ENCODE peak calls at places on chromosomes 2 and 18, in eight cellular contexts. One of them, this sample, is unnamed.

GRCh38 chr2:65061910-65062339 is 5.7 kb downstream of the CEP68 start:
- DNase-seq in right cardiac atrium: no peak
- DNase-seq in lower leg skin: peak; percentile 66
- DNase-seq in stimulated activated CD4-positive, alpha-beta T cell treated with anti-CD3 and anti-CD28 coated beads, Interleukin-4, amount 100 ng/mL, for 24 hours: no peak
- DNase-seq in activated T-cell treated with anti-CD3 and anti-CD28 coated beads for 4 hours: no peak
- DNase-seq in Panc1: no peak
- DNase-seq in AG08395: no peak
- DNase-seq in stimulated activated CD8-positive, alpha-beta memory T cell treated with anti-CD3 and anti-CD28 coated beads, Interleukin-12 subunit alpha, Interleukin-12 subunit beta, amount 100 ng/mL, for 1 hour: no peak
- DNase-seq in this sample: no peak

GRCh38 chr2:36889782-36890181 is 76.6 kb downstream of the STRN start:
- DNase-seq in Panc1: peak; percentile 94
- DNase-seq in stimulated activated CD8-positive, alpha-beta memory T cell treated with anti-CD3 and anti-CD28 coated beads, Interleukin-12 subunit alpha, Interleukin-12 subunit beta, amount 100 ng/mL, for 1 hour: no peak
- DNase-seq in stimulated activated CD4-positive, alpha-beta T cell treated with anti-CD3 and anti-CD28 coated beads, Interleukin-4, amount 100 ng/mL, for 24 hours: peak; percentile 4
- DNase-seq in AG08395: peak; percentile 81
- DNase-seq in lower leg skin: no peak
- DNase-seq in activated T-cell treated with anti-CD3 and anti-CD28 coated beads for 4 hours: no peak
- DNase-seq in right cardiac atrium: no peak
- DNase-seq in this sample: no peak

GRCh38 chr2:149767516-149767974 is 180.0 kb upstream of the MMADHC start:
- DNase-seq in right cardiac atrium: no peak
- DNase-seq in lower leg skin: no peak
- DNase-seq in stimulated activated CD4-positive, alpha-beta T cell treated with anti-CD3 and anti-CD28 coated beads, Interleukin-4, amount 100 ng/mL, for 24 hours: no peak
- DNase-seq in AG08395: peak; percentile 44
- DNase-seq in activated T-cell treated with anti-CD3 and anti-CD28 coated beads for 4 hours: no peak
- DNase-seq in Panc1: no peak
- DNase-seq in stimulated activated CD8-positive, alpha-beta memory T cell treated with anti-CD3 and anti-CD28 coated beads, Interleukin-12 subunit alpha, Interleukin-12 subunit beta, amount 100 ng/mL, for 1 hour: no peak
- DNase-seq in this sample: no peak

GRCh38 chr2:222993920-222994650 is 57.9 kb upstream of the KCNE4 start:
- DNase-seq in right cardiac atrium: peak; percentile 85
- DNase-seq in AG08395: peak; percentile 90
- DNase-seq in stimulated activated CD8-positive, alpha-beta memory T cell treated with anti-CD3 and anti-CD28 coated beads, Interleukin-12 subunit alpha, Interleukin-12 subunit beta, amount 100 ng/mL, for 1 hour: no peak
- DNase-seq in activated T-cell treated with anti-CD3 and anti-CD28 coated beads for 4 hours: no peak
- DNase-seq in lower leg skin: peak; percentile 89
- DNase-seq in Panc1: no peak
- DNase-seq in stimulated activated CD4-positive, alpha-beta T cell treated with anti-CD3 and anti-CD28 coated beads, Interleukin-4, amount 100 ng/mL, for 24 hours: no peak
- DNase-seq in this sample: peak; percentile 31

GRCh38 chr2:197028230-197028629 is 101.7 kb upstream of the PGAP1 start:
- DNase-seq in stimulated activated CD8-positive, alpha-beta memory T cell treated with anti-CD3 and anti-CD28 coated beads, Interleukin-12 subunit alpha, Interleukin-12 subunit beta, amount 100 ng/mL, for 1 hour: no peak
- DNase-seq in AG08395: peak; percentile 26
- DNase-seq in Panc1: peak; percentile 32
- DNase-seq in lower leg skin: no peak
- DNase-seq in stimulated activated CD4-positive, alpha-beta T cell treated with anti-CD3 and anti-CD28 coated beads, Interleukin-4, amount 100 ng/mL, for 24 hours: no peak
- DNase-seq in right cardiac atrium: no peak
- DNase-seq in activated T-cell treated with anti-CD3 and anti-CD28 coated beads for 4 hours: no peak
- DNase-seq in this sample: no peak

GRCh38 chr18:74796928-74797576 is 199.4 kb downstream of the ZNF407 start:
- DNase-seq in Panc1: peak; percentile 36
- DNase-seq in AG08395: peak; percentile 68
- DNase-seq in right cardiac atrium: no peak
- DNase-seq in lower leg skin: no peak
- DNase-seq in stimulated activated CD4-positive, alpha-beta T cell treated with anti-CD3 and anti-CD28 coated beads, Interleukin-4, amount 100 ng/mL, for 24 hours: peak; percentile 7
- DNase-seq in activated T-cell treated with anti-CD3 and anti-CD28 coated beads for 4 hours: no peak
- DNase-seq in stimulated activated CD8-positive, alpha-beta memory T cell treated with anti-CD3 and anti-CD28 coated beads, Interleukin-12 subunit alpha, Interleukin-12 subunit beta, amount 100 ng/mL, for 1 hour: no peak
- DNase-seq in this sample: no peak

GRCh38 chr2:1654696-1655374 is 89.5 kb downstream of the PXDN start:
- DNase-seq in AG08395: peak; percentile 14
- DNase-seq in stimulated activated CD8-positive, alpha-beta memory T cell treated with anti-CD3 and anti-CD28 coated beads, Interleukin-12 subunit alpha, Interleukin-12 subunit beta, amount 100 ng/mL, for 1 hour: no peak
- DNase-seq in right cardiac atrium: no peak
- DNase-seq in Panc1: no peak
- DNase-seq in stimulated activated CD4-positive, alpha-beta T cell treated with anti-CD3 and anti-CD28 coated beads, Interleukin-4, amount 100 ng/mL, for 24 hours: no peak
- DNase-seq in lower leg skin: no peak
- DNase-seq in activated T-cell treated with anti-CD3 and anti-CD28 coated beads for 4 hours: no peak
- DNase-seq in this sample: no peak

GRCh38 chr2:234377761-234378341 is 119.0 kb downstream of the ARL4C start:
- DNase-seq in stimulated activated CD4-positive, alpha-beta T cell treated with anti-CD3 and anti-CD28 coated beads, Interleukin-4, amount 100 ng/mL, for 24 hours: no peak
- DNase-seq in AG08395: peak; percentile 84
- DNase-seq in activated T-cell treated with anti-CD3 and anti-CD28 coated beads for 4 hours: no peak
- DNase-seq in lower leg skin: no peak
- DNase-seq in Panc1: no peak
- DNase-seq in right cardiac atrium: no peak
- DNase-seq in stimulated activated CD8-positive, alpha-beta memory T cell treated with anti-CD3 and anti-CD28 coated beads, Interleukin-12 subunit alpha, Interleukin-12 subunit beta, amount 100 ng/mL, for 1 hour: no peak
- DNase-seq in this sample: no peak

GRCh38 chr2:7180641-7181370 is 263.6 kb downstream of the RNF144A start:
- DNase-seq in stimulated activated CD8-positive, alpha-beta memory T cell treated with anti-CD3 and anti-CD28 coated beads, Interleukin-12 subunit alpha, Interleukin-12 subunit beta, amount 100 ng/mL, for 1 hour: no peak
- DNase-seq in Panc1: peak; percentile 8
- DNase-seq in right cardiac atrium: no peak
- DNase-seq in activated T-cell treated with anti-CD3 and anti-CD28 coated beads for 4 hours: no peak
- DNase-seq in stimulated activated CD4-positive, alpha-beta T cell treated with anti-CD3 and anti-CD28 coated beads, Interleukin-4, amount 100 ng/mL, for 24 hours: no peak
- DNase-seq in AG08395: peak; percentile 54
- DNase-seq in lower leg skin: no peak
- DNase-seq in this sample: no peak

GRCh38 chr18:23049698-23050373 is 85.4 kb upstream of the CABLES1 start:
- DNase-seq in activated T-cell treated with anti-CD3 and anti-CD28 coated beads for 4 hours: no peak
- DNase-seq in lower leg skin: no peak
- DNase-seq in stimulated activated CD8-positive, alpha-beta memory T cell treated with anti-CD3 and anti-CD28 coated beads, Interleukin-12 subunit alpha, Interleukin-12 subunit beta, amount 100 ng/mL, for 1 hour: no peak
- DNase-seq in stimulated activated CD4-positive, alpha-beta T cell treated with anti-CD3 and anti-CD28 coated beads, Interleukin-4, amount 100 ng/mL, for 24 hours: no peak
- DNase-seq in AG08395: no peak
- DNase-seq in Panc1: no peak
- DNase-seq in right cardiac atrium: no peak
- DNase-seq in this sample: no peak

GRCh38 chr2:137380610-137381009 is 583.7 kb upstream of the HNMT start:
- DNase-seq in Panc1: no peak
- DNase-seq in activated T-cell treated with anti-CD3 and anti-CD28 coated beads for 4 hours: no peak
- DNase-seq in AG08395: no peak
- DNase-seq in stimulated activated CD4-positive, alpha-beta T cell treated with anti-CD3 and anti-CD28 coated beads, Interleukin-4, amount 100 ng/mL, for 24 hours: no peak
- DNase-seq in stimulated activated CD8-positive, alpha-beta memory T cell treated with anti-CD3 and anti-CD28 coated beads, Interleukin-12 subunit alpha, Interleukin-12 subunit beta, amount 100 ng/mL, for 1 hour: no peak
- DNase-seq in lower leg skin: no peak
- DNase-seq in right cardiac atrium: no peak
- DNase-seq in this sample: no peak

GRCh38 chr2:110983130-110983529 is 137.6 kb upstream of the BCL2L11 start:
- DNase-seq in Panc1: no peak
- DNase-seq in lower leg skin: no peak
- DNase-seq in activated T-cell treated with anti-CD3 and anti-CD28 coated beads for 4 hours: no peak
- DNase-seq in right cardiac atrium: no peak
- DNase-seq in AG08395: no peak
- DNase-seq in stimulated activated CD8-positive, alpha-beta memory T cell treated with anti-CD3 and anti-CD28 coated beads, Interleukin-12 subunit alpha, Interleukin-12 subunit beta, amount 100 ng/mL, for 1 hour: no peak
- DNase-seq in stimulated activated CD4-positive, alpha-beta T cell treated with anti-CD3 and anti-CD28 coated beads, Interleukin-4, amount 100 ng/mL, for 24 hours: no peak
- DNase-seq in this sample: no peak

GRCh38 chr2:44398243-44398897 is 36.6 kb downstream of the CAMKMT start:
- DNase-seq in right cardiac atrium: no peak
- DNase-seq in Panc1: no peak
- DNase-seq in activated T-cell treated with anti-CD3 and anti-CD28 coated beads for 4 hours: no peak
- DNase-seq in stimulated activated CD8-positive, alpha-beta memory T cell treated with anti-CD3 and anti-CD28 coated beads, Interleukin-12 subunit alpha, Interleukin-12 subunit beta, amount 100 ng/mL, for 1 hour: no peak
- DNase-seq in lower leg skin: no peak
- DNase-seq in AG08395: no peak
- DNase-seq in stimulated activated CD4-positive, alpha-beta T cell treated with anti-CD3 and anti-CD28 coated beads, Interleukin-4, amount 100 ng/mL, for 24 hours: no peak
- DNase-seq in this sample: no peak

GRCh38 chr2:97718942-97719341 is 5.6 kb downstream of the ZAP70 start:
- DNase-seq in stimulated activated CD4-positive, alpha-beta T cell treated with anti-CD3 and anti-CD28 coated beads, Interleukin-4, amount 100 ng/mL, for 24 hours: no peak
- DNase-seq in right cardiac atrium: no peak
- DNase-seq in AG08395: no peak
- DNase-seq in stimulated activated CD8-positive, alpha-beta memory T cell treated with anti-CD3 and anti-CD28 coated beads, Interleukin-12 subunit alpha, Interleukin-12 subunit beta, amount 100 ng/mL, for 1 hour: no peak
- DNase-seq in lower leg skin: no peak
- DNase-seq in activated T-cell treated with anti-CD3 and anti-CD28 coated beads for 4 hours: no peak
- DNase-seq in Panc1: no peak
- DNase-seq in this sample: no peak

GRCh38 chr2:86393521-86394490 is 47.4 kb upstream of the KDM3A start:
- DNase-seq in lower leg skin: no peak
- DNase-seq in AG08395: no peak
- DNase-seq in stimulated activated CD8-positive, alpha-beta memory T cell treated with anti-CD3 and anti-CD28 coated beads, Interleukin-12 subunit alpha, Interleukin-12 subunit beta, amount 100 ng/mL, for 1 hour: no peak
- DNase-seq in Panc1: no peak
- DNase-seq in activated T-cell treated with anti-CD3 and anti-CD28 coated beads for 4 hours: no peak
- DNase-seq in right cardiac atrium: no peak
- DNase-seq in stimulated activated CD4-positive, alpha-beta T cell treated with anti-CD3 and anti-CD28 coated beads, Interleukin-4, amount 100 ng/mL, for 24 hours: no peak
- DNase-seq in this sample: no peak

GRCh38 chr2:191627518-191627917 is 50.4 kb upstream of the NABP1 start:
- DNase-seq in AG08395: no peak
- DNase-seq in lower leg skin: no peak
- DNase-seq in activated T-cell treated with anti-CD3 and anti-CD28 coated beads for 4 hours: no peak
- DNase-seq in stimulated activated CD8-positive, alpha-beta memory T cell treated with anti-CD3 and anti-CD28 coated beads, Interleukin-12 subunit alpha, Interleukin-12 subunit beta, amount 100 ng/mL, for 1 hour: no peak
- DNase-seq in Panc1: no peak
- DNase-seq in right cardiac atrium: no peak
- DNase-seq in stimulated activated CD4-positive, alpha-beta T cell treated with anti-CD3 and anti-CD28 coated beads, Interleukin-4, amount 100 ng/mL, for 24 hours: no peak
- DNase-seq in this sample: no peak

GRCh38 chr2:11745613-11746375 is 638 bp upstream of the LPIN1 start:
- DNase-seq in Panc1: no peak
- DNase-seq in right cardiac atrium: peak; percentile 69
- DNase-seq in activated T-cell treated with anti-CD3 and anti-CD28 coated beads for 4 hours: no peak
- DNase-seq in stimulated activated CD4-positive, alpha-beta T cell treated with anti-CD3 and anti-CD28 coated beads, Interleukin-4, amount 100 ng/mL, for 24 hours: no peak
- DNase-seq in AG08395: no peak
- DNase-seq in lower leg skin: no peak
- DNase-seq in stimulated activated CD8-positive, alpha-beta memory T cell treated with anti-CD3 and anti-CD28 coated beads, Interleukin-12 subunit alpha, Interleukin-12 subunit beta, amount 100 ng/mL, for 1 hour: no peak
- DNase-seq in this sample: no peak

GRCh38 chr18:24995738-24996137 is 356.2 kb downstream of the ZNF521 start:
- DNase-seq in stimulated activated CD8-positive, alpha-beta memory T cell treated with anti-CD3 and anti-CD28 coated beads, Interleukin-12 subunit alpha, Interleukin-12 subunit beta, amount 100 ng/mL, for 1 hour: no peak
- DNase-seq in stimulated activated CD4-positive, alpha-beta T cell treated with anti-CD3 and anti-CD28 coated beads, Interleukin-4, amount 100 ng/mL, for 24 hours: no peak
- DNase-seq in lower leg skin: no peak
- DNase-seq in Panc1: no peak
- DNase-seq in AG08395: peak; percentile 19
- DNase-seq in right cardiac atrium: no peak
- DNase-seq in activated T-cell treated with anti-CD3 and anti-CD28 coated beads for 4 hours: no peak
- DNase-seq in this sample: no peak

GRCh38 chr18:67194886-67195285 is 321.6 kb downstream of the DSEL start:
- DNase-seq in lower leg skin: no peak
- DNase-seq in stimulated activated CD8-positive, alpha-beta memory T cell treated with anti-CD3 and anti-CD28 coated beads, Interleukin-12 subunit alpha, Interleukin-12 subunit beta, amount 100 ng/mL, for 1 hour: no peak
- DNase-seq in Panc1: no peak
- DNase-seq in right cardiac atrium: no peak
- DNase-seq in activated T-cell treated with anti-CD3 and anti-CD28 coated beads for 4 hours: no peak
- DNase-seq in stimulated activated CD4-positive, alpha-beta T cell treated with anti-CD3 and anti-CD28 coated beads, Interleukin-4, amount 100 ng/mL, for 24 hours: no peak
- DNase-seq in AG08395: no peak
- DNase-seq in this sample: no peak

GRCh38 chr18:47150824-47151366 is 595 bp upstream of the HDHD2 start:
- DNase-seq in right cardiac atrium: no peak
- DNase-seq in activated T-cell treated with anti-CD3 and anti-CD28 coated beads for 4 hours: no peak
- DNase-seq in stimulated activated CD4-positive, alpha-beta T cell treated with anti-CD3 and anti-CD28 coated beads, Interleukin-4, amount 100 ng/mL, for 24 hours: no peak
- DNase-seq in stimulated activated CD8-positive, alpha-beta memory T cell treated with anti-CD3 and anti-CD28 coated beads, Interleukin-12 subunit alpha, Interleukin-12 subunit beta, amount 100 ng/mL, for 1 hour: no peak
- DNase-seq in Panc1: no peak
- DNase-seq in AG08395: no peak
- DNase-seq in lower leg skin: peak; percentile 16
- DNase-seq in this sample: no peak

GRCh38 chr2:133641497-133641896 is 73.2 kb upstream of the NCKAP5 start:
- DNase-seq in stimulated activated CD4-positive, alpha-beta T cell treated with anti-CD3 and anti-CD28 coated beads, Interleukin-4, amount 100 ng/mL, for 24 hours: no peak
- DNase-seq in right cardiac atrium: peak; percentile 30
- DNase-seq in AG08395: no peak
- DNase-seq in lower leg skin: peak; percentile 77
- DNase-seq in activated T-cell treated with anti-CD3 and anti-CD28 coated beads for 4 hours: no peak
- DNase-seq in Panc1: no peak
- DNase-seq in stimulated activated CD8-positive, alpha-beta memory T cell treated with anti-CD3 and anti-CD28 coated beads, Interleukin-12 subunit alpha, Interleukin-12 subunit beta, amount 100 ng/mL, for 1 hour: no peak
- DNase-seq in this sample: no peak

GRCh38 chr2:189657867-189658266 is 3.4 kb upstream of the ASNSD1 start:
- DNase-seq in stimulated activated CD4-positive, alpha-beta T cell treated with anti-CD3 and anti-CD28 coated beads, Interleukin-4, amount 100 ng/mL, for 24 hours: peak; percentile 38
- DNase-seq in stimulated activated CD8-positive, alpha-beta memory T cell treated with anti-CD3 and anti-CD28 coated beads, Interleukin-12 subunit alpha, Interleukin-12 subunit beta, amount 100 ng/mL, for 1 hour: no peak
- DNase-seq in AG08395: no peak
- DNase-seq in lower leg skin: no peak
- DNase-seq in right cardiac atrium: peak; percentile 70
- DNase-seq in Panc1: no peak
- DNase-seq in activated T-cell treated with anti-CD3 and anti-CD28 coated beads for 4 hours: no peak
- DNase-seq in this sample: no peak

GRCh38 chr18:47260138-47260923 is 8.9 kb upstream of the SKOR2 start:
- DNase-seq in right cardiac atrium: peak; percentile 75
- DNase-seq in AG08395: peak; percentile 53
- DNase-seq in stimulated activated CD8-positive, alpha-beta memory T cell treated with anti-CD3 and anti-CD28 coated beads, Interleukin-12 subunit alpha, Interleukin-12 subunit beta, amount 100 ng/mL, for 1 hour: no peak
- DNase-seq in lower leg skin: no peak
- DNase-seq in stimulated activated CD4-positive, alpha-beta T cell treated with anti-CD3 and anti-CD28 coated beads, Interleukin-4, amount 100 ng/mL, for 24 hours: no peak
- DNase-seq in Panc1: no peak
- DNase-seq in activated T-cell treated with anti-CD3 and anti-CD28 coated beads for 4 hours: no peak
- DNase-seq in this sample: no peak

GRCh38 chr18:1078301-1078700 is 173.6 kb downstream of the ADCYAP1 start:
- DNase-seq in Panc1: no peak
- DNase-seq in activated T-cell treated with anti-CD3 and anti-CD28 coated beads for 4 hours: no peak
- DNase-seq in AG08395: no peak
- DNase-seq in lower leg skin: no peak
- DNase-seq in right cardiac atrium: no peak
- DNase-seq in stimulated activated CD8-positive, alpha-beta memory T cell treated with anti-CD3 and anti-CD28 coated beads, Interleukin-12 subunit alpha, Interleukin-12 subunit beta, amount 100 ng/mL, for 1 hour: no peak
- DNase-seq in stimulated activated CD4-positive, alpha-beta T cell treated with anti-CD3 and anti-CD28 coated beads, Interleukin-4, amount 100 ng/mL, for 24 hours: no peak
- DNase-seq in this sample: no peak

GRCh38 chr2:183037660-183038340 is 457 bp downstream of the NCKAP1 start:
- DNase-seq in lower leg skin: peak; percentile 27
- DNase-seq in right cardiac atrium: peak; percentile 80
- DNase-seq in AG08395: peak; percentile 20
- DNase-seq in activated T-cell treated with anti-CD3 and anti-CD28 coated beads for 4 hours: peak; percentile 14
- DNase-seq in Panc1: no peak
- DNase-seq in stimulated activated CD8-positive, alpha-beta memory T cell treated with anti-CD3 and anti-CD28 coated beads, Interleukin-12 subunit alpha, Interleukin-12 subunit beta, amount 100 ng/mL, for 1 hour: peak; percentile 10
- DNase-seq in stimulated activated CD4-positive, alpha-beta T cell treated with anti-CD3 and anti-CD28 coated beads, Interleukin-4, amount 100 ng/mL, for 24 hours: peak; percentile 35
- DNase-seq in this sample: peak; percentile 40

GRCh38 chr2:127551221-127551930 is 15.9 kb downstream of the MYO7B start:
- DNase-seq in activated T-cell treated with anti-CD3 and anti-CD28 coated beads for 4 hours: no peak
- DNase-seq in stimulated activated CD8-positive, alpha-beta memory T cell treated with anti-CD3 and anti-CD28 coated beads, Interleukin-12 subunit alpha, Interleukin-12 subunit beta, amount 100 ng/mL, for 1 hour: no peak
- DNase-seq in AG08395: no peak
- DNase-seq in Panc1: no peak
- DNase-seq in stimulated activated CD4-positive, alpha-beta T cell treated with anti-CD3 and anti-CD28 coated beads, Interleukin-4, amount 100 ng/mL, for 24 hours: no peak
- DNase-seq in lower leg skin: no peak
- DNase-seq in right cardiac atrium: no peak
- DNase-seq in this sample: no peak

GRCh38 chr18:713135-713490 is 683 bp upstream of the ENOSF1 start:
- DNase-seq in AG08395: no peak
- DNase-seq in activated T-cell treated with anti-CD3 and anti-CD28 coated beads for 4 hours: no peak
- DNase-seq in lower leg skin: no peak
- DNase-seq in stimulated activated CD8-positive, alpha-beta memory T cell treated with anti-CD3 and anti-CD28 coated beads, Interleukin-12 subunit alpha, Interleukin-12 subunit beta, amount 100 ng/mL, for 1 hour: no peak
- DNase-seq in Panc1: no peak
- DNase-seq in stimulated activated CD4-positive, alpha-beta T cell treated with anti-CD3 and anti-CD28 coated beads, Interleukin-4, amount 100 ng/mL, for 24 hours: no peak
- DNase-seq in right cardiac atrium: peak; percentile 43
- DNase-seq in this sample: no peak

GRCh38 chr2:106546376-106546990 is 59.3 kb downstream of the CD8B2 start:
- DNase-seq in stimulated activated CD4-positive, alpha-beta T cell treated with anti-CD3 and anti-CD28 coated beads, Interleukin-4, amount 100 ng/mL, for 24 hours: no peak
- DNase-seq in lower leg skin: no peak
- DNase-seq in AG08395: no peak
- DNase-seq in stimulated activated CD8-positive, alpha-beta memory T cell treated with anti-CD3 and anti-CD28 coated beads, Interleukin-12 subunit alpha, Interleukin-12 subunit beta, amount 100 ng/mL, for 1 hour: no peak
- DNase-seq in activated T-cell treated with anti-CD3 and anti-CD28 coated beads for 4 hours: no peak
- DNase-seq in right cardiac atrium: no peak
- DNase-seq in Panc1: no peak
- DNase-seq in this sample: no peak

GRCh38 chr2:128645631-128646030 is 327.0 kb upstream of the HS6ST1 start:
- DNase-seq in stimulated activated CD4-positive, alpha-beta T cell treated with anti-CD3 and anti-CD28 coated beads, Interleukin-4, amount 100 ng/mL, for 24 hours: no peak
- DNase-seq in lower leg skin: no peak
- DNase-seq in Panc1: no peak
- DNase-seq in right cardiac atrium: no peak
- DNase-seq in stimulated activated CD8-positive, alpha-beta memory T cell treated with anti-CD3 and anti-CD28 coated beads, Interleukin-12 subunit alpha, Interleukin-12 subunit beta, amount 100 ng/mL, for 1 hour: no peak
- DNase-seq in AG08395: no peak
- DNase-seq in activated T-cell treated with anti-CD3 and anti-CD28 coated beads for 4 hours: no peak
- DNase-seq in this sample: no peak

This sample was measured in GOT3.